ENCODE peak calls at places on chromosomes 16 and 17, in ten cellular contexts. B is osteocyte; F is A549; Y is NCI-H510A; G is NCI-H1092 treated with DMSO at 0.1 percent for 48 hours; W is CD8-positive, alpha-beta memory T cell; S is activated CD8-positive, alpha-beta T cell treated with anti-CD3 and anti-CD28 coated beads for 36 hours; E is NCI-H524 treated with DMSO at 0.1 percent for 48 hours; I is HTR-8/SVneo; T is GM23248. N is an unnamed sample.

GRCh38 chr16:21989141-21989540 is 11.8 kb downstream of the PDZD9 start:
- DNase-seq in W (no peak), T (peak), I (no peak), S (no peak), G (no peak), B (no peak), Y (no peak), F (no peak), E (no peak), N (no peak)

GRCh38 chr16:57380671-57381462 is 8.6 kb downstream of the CX3CL1 start:
- DNase-seq in B (no peak), E (no peak), S (peak), F (no peak), T (no peak), G (no peak), I (no peak), Y (no peak), W (peak), N (no peak)

GRCh38 chr17:46818319-46818928 is at the start of gene WNT3:
- DNase-seq in G (no peak), I (no peak), T (no peak), F (no peak), W (peak), Y (no peak), S (peak), B (no peak), E (peak), N (no peak)

GRCh38 chr17:37506678-37507077 is 17.0 kb downstream of the DUSP14 start:
- DNase-seq in Y (no peak), T (peak), S (peak), W (no peak), E (peak), I (peak), G (no peak), B (no peak), F (peak), N (no peak)

GRCh38 chr16:70576431-70577255 is 53.0 kb downstream of the SF3B3 start:
- DNase-seq in G (peak), T (peak), Y (no peak), I (peak), E (no peak), F (no peak), B (no peak), W (no peak), S (no peak), N (no peak)

GRCh38 chr16:86921289-86921688 is 342.9 kb downstream of the FOXL1 start:
- DNase-seq in G (no peak), W (no peak), I (no peak), S (no peak), F (no peak), T (no peak), B (no peak), Y (no peak), E (no peak), N (no peak)

GRCh38 chr16:58640949-58641348 is 11.3 kb upstream of the CNOT1 start:
- DNase-seq in F (no peak), S (no peak), T (no peak), I (no peak), E (no peak), Y (no peak), W (no peak), G (no peak), B (no peak), N (no peak)

GRCh38 chr17:55285340-55286301 is 20.9 kb downstream of the HLF start:
- DNase-seq in T (peak), G (peak), W (no peak), Y (peak), E (no peak), F (no peak), I (no peak), S (no peak), B (no peak), N (peak)

GRCh38 chr17:1422907-1423306 is 22.9 kb upstream of the YWHAE start:
- DNase-seq in G (no peak), S (peak), B (no peak), W (no peak), I (peak), E (no peak), Y (no peak), F (peak), T (peak), N (no peak)

GRCh38 chr16:30032083-30032819 is 1.2 kb upstream of the TLCD3B start:
- DNase-seq in T (peak), I (peak), Y (peak), W (peak), S (peak), B (no peak), F (no peak), G (peak), E (peak), N (peak)

GRCh38 chr17:1597861-1598342 is 30.7 kb downstream of the SLC43A2 start:
- DNase-seq in G (no peak), E (no peak), B (no peak), W (no peak), Y (no peak), F (no peak), T (no peak), S (no peak), I (no peak), N (no peak)

GRCh38 chr17:29140051-29140582 is 40.1 kb downstream of the MYO18A start:
- DNase-seq in G (no peak), E (peak), I (no peak), Y (peak), B (no peak), W (peak), T (peak), F (no peak), S (peak), N (peak)

GRCh38 chr17:35068249-35068648 is 4.7 kb upstream of the RFFL start:
- DNase-seq in G (no peak), I (no peak), Y (no peak), B (no peak), S (no peak), T (no peak), W (no peak), E (no peak), F (no peak), N (no peak)

GRCh38 chr16:85908444-85908843 is 9.5 kb downstream of the IRF8 start:
- DNase-seq in G (no peak), I (no peak), Y (no peak), F (no peak), B (no peak), W (no peak), E (no peak), S (no peak), T (no peak), N (no peak)

GRCh38 chr17:54982399-54982798 is 13.8 kb downstream of the STXBP4 start:
- DNase-seq in T (peak), Y (no peak), E (no peak), G (no peak), W (no peak), B (no peak), I (no peak), F (no peak), S (no peak), N (no peak)

GRCh38 chr16:60041671-60042070 is 1307.6 kb upstream of the GOT2 start:
- DNase-seq in W (no peak), T (no peak), Y (no peak), E (no peak), G (no peak), I (no peak), S (no peak), B (no peak), F (no peak), N (no peak)

GRCh38 chr17:17663160-17664072 is 17.8 kb upstream of the RAI1 start:
- DNase-seq in T (peak), Y (no peak), F (peak), E (no peak), W (peak), S (peak), I (peak), B (peak), G (no peak), N (peak)

GRCh38 chr16:69477546-69477945 is 53.1 kb downstream of the CYB5B start:
- DNase-seq in S (no peak), I (no peak), Y (no peak), W (no peak), G (no peak), T (peak), B (no peak), F (no peak), E (no peak), N (no peak)

GRCh38 chr16:19104591-19104990 is 9.2 kb upstream of the ITPRIPL2 start:
- DNase-seq in E (no peak), G (no peak), B (no peak), S (no peak), Y (no peak), F (no peak), I (no peak), T (no peak), W (no peak), N (no peak)

GRCh38 chr16:27238016-27238587 is 30.5 kb downstream of the NSMCE1 start:
- DNase-seq in I (no peak), T (no peak), E (no peak), F (no peak), S (peak), Y (peak), B (no peak), W (no peak), G (no peak), N (no peak)

GRCh38 chr17:81831957-81832607 is 1.0 kb downstream of the MCRIP1 start:
- DNase-seq in Y (no peak), I (peak), T (peak), B (no peak), S (peak), E (no peak), G (peak), F (no peak), W (peak), N (peak)

GRCh38 chr17:43839670-43840101 is 6.7 kb upstream of the MPP3 start:
- DNase-seq in G (peak), B (no peak), I (no peak), Y (peak), E (peak), T (no peak), W (no peak), F (peak), S (no peak), N (peak)

GRCh38 chr17:34728771-34729310 is 149.5 kb downstream of the TMEM132E start:
- DNase-seq in S (no peak), F (no peak), B (peak), E (no peak), T (no peak), I (no peak), G (no peak), Y (no peak), W (no peak), N (no peak)

GRCh38 chr16:67872131-67872630 is 671 bp upstream of the EDC4 start:
- DNase-seq in B (no peak), E (no peak), F (no peak), G (no peak), T (no peak), I (no peak), S (no peak), Y (no peak), W (no peak), N (no peak)

GRCh38 chr16:1762196-1762878 is 9.0 kb downstream of the NME3 start:
- DNase-seq in B (no peak), T (no peak), S (no peak), I (no peak), F (no peak), W (no peak), E (peak), Y (no peak), G (no peak), N (no peak)